ENCODE peak calls at places on chromosomes 7 and 10, in ten cellular contexts. One of them, this sample, is unnamed.
A peak's percentile ranks its signal among the peaks of the same experiment; 100 is the strongest.

GRCh38 chr10:30051220-30051619 is 8.2 kb downstream of the JCAD start:
- DNase-seq in cardiac fibroblast: no peak
- DNase-seq in fibroblast of pulmonary artery: no peak
- DNase-seq in endothelial cell: no peak
- DNase-seq in suprapubic skin: no peak
- DNase-seq in Calu3: no peak
- DNase-seq in epithelial cell of proximal tubule: no peak
- DNase-seq in AG10803: no peak
- DNase-seq in progenitor cell of endocrine pancreas: no peak
- DNase-seq in activated CD8-positive, alpha-beta T cell treated with anti-CD3 and anti-CD28 coated beads for 36 hours: no peak
- DNase-seq in this sample: peak; percentile 22

GRCh38 chr7:119999743-120000475 is 273.1 kb upstream of the KCND2 start:
- DNase-seq in activated CD8-positive, alpha-beta T cell treated with anti-CD3 and anti-CD28 coated beads for 36 hours: no peak
- DNase-seq in suprapubic skin: no peak
- DNase-seq in AG10803: no peak
- DNase-seq in fibroblast of pulmonary artery: peak; percentile 19
- DNase-seq in cardiac fibroblast: no peak
- DNase-seq in epithelial cell of proximal tubule: no peak
- DNase-seq in endothelial cell: no peak
- DNase-seq in Calu3: no peak
- DNase-seq in progenitor cell of endocrine pancreas: no peak
- DNase-seq in this sample: peak; percentile 33

GRCh38 chr10:113362645-113363091 is 190.2 kb upstream of the HABP2 start:
- DNase-seq in fibroblast of pulmonary artery: no peak
- DNase-seq in Calu3: no peak
- DNase-seq in epithelial cell of proximal tubule: no peak
- DNase-seq in activated CD8-positive, alpha-beta T cell treated with anti-CD3 and anti-CD28 coated beads for 36 hours: no peak
- DNase-seq in AG10803: peak; percentile 70
- DNase-seq in suprapubic skin: no peak
- DNase-seq in cardiac fibroblast: peak; percentile 39
- DNase-seq in endothelial cell: no peak
- DNase-seq in progenitor cell of endocrine pancreas: no peak
- DNase-seq in this sample: peak; percentile 38

GRCh38 chr7:114853189-114853588 is 68.7 kb upstream of the MDFIC start:
- DNase-seq in fibroblast of pulmonary artery: no peak
- DNase-seq in endothelial cell: no peak
- DNase-seq in activated CD8-positive, alpha-beta T cell treated with anti-CD3 and anti-CD28 coated beads for 36 hours: no peak
- DNase-seq in Calu3: no peak
- DNase-seq in suprapubic skin: no peak
- DNase-seq in cardiac fibroblast: no peak
- DNase-seq in AG10803: no peak
- DNase-seq in progenitor cell of endocrine pancreas: no peak
- DNase-seq in epithelial cell of proximal tubule: no peak
- DNase-seq in this sample: no peak

GRCh38 chr10:75016290-75016689 is 95.2 kb upstream of the SAMD8 start:
- DNase-seq in AG10803: no peak
- DNase-seq in progenitor cell of endocrine pancreas: no peak
- DNase-seq in suprapubic skin: no peak
- DNase-seq in endothelial cell: no peak
- DNase-seq in epithelial cell of proximal tubule: no peak
- DNase-seq in Calu3: no peak
- DNase-seq in fibroblast of pulmonary artery: no peak
- DNase-seq in cardiac fibroblast: no peak
- DNase-seq in activated CD8-positive, alpha-beta T cell treated with anti-CD3 and anti-CD28 coated beads for 36 hours: no peak
- DNase-seq in this sample: no peak

GRCh38 chr7:66896441-66896840 is 24.6 kb upstream of the TMEM248 start:
- DNase-seq in fibroblast of pulmonary artery: no peak
- DNase-seq in suprapubic skin: no peak
- DNase-seq in cardiac fibroblast: no peak
- DNase-seq in progenitor cell of endocrine pancreas: no peak
- DNase-seq in AG10803: no peak
- DNase-seq in epithelial cell of proximal tubule: no peak
- DNase-seq in Calu3: no peak
- DNase-seq in endothelial cell: no peak
- DNase-seq in activated CD8-positive, alpha-beta T cell treated with anti-CD3 and anti-CD28 coated beads for 36 hours: no peak
- DNase-seq in this sample: no peak

GRCh38 chr7:139588632-139589031 is 65.1 kb downstream of the CLEC2L start:
- DNase-seq in fibroblast of pulmonary artery: peak; percentile 96
- DNase-seq in endothelial cell: no peak
- DNase-seq in suprapubic skin: no peak
- DNase-seq in progenitor cell of endocrine pancreas: no peak
- DNase-seq in activated CD8-positive, alpha-beta T cell treated with anti-CD3 and anti-CD28 coated beads for 36 hours: no peak
- DNase-seq in AG10803: peak; percentile 45
- DNase-seq in epithelial cell of proximal tubule: no peak
- DNase-seq in Calu3: no peak
- DNase-seq in cardiac fibroblast: peak; percentile 91
- DNase-seq in this sample: peak; percentile 92

GRCh38 chr10:63670291-63670898 is 149.2 kb downstream of the REEP3 start:
- DNase-seq in AG10803: peak; percentile 45
- DNase-seq in cardiac fibroblast: peak; percentile 89
- DNase-seq in endothelial cell: no peak
- DNase-seq in Calu3: no peak
- DNase-seq in progenitor cell of endocrine pancreas: no peak
- DNase-seq in activated CD8-positive, alpha-beta T cell treated with anti-CD3 and anti-CD28 coated beads for 36 hours: no peak
- DNase-seq in suprapubic skin: no peak
- DNase-seq in epithelial cell of proximal tubule: no peak
- DNase-seq in fibroblast of pulmonary artery: peak; percentile 91
- DNase-seq in this sample: no peak

GRCh38 chr7:155210386-155210785 is 87.3 kb upstream of the INSIG1 start:
- DNase-seq in endothelial cell: no peak
- DNase-seq in fibroblast of pulmonary artery: no peak
- DNase-seq in activated CD8-positive, alpha-beta T cell treated with anti-CD3 and anti-CD28 coated beads for 36 hours: no peak
- DNase-seq in progenitor cell of endocrine pancreas: no peak
- DNase-seq in cardiac fibroblast: no peak
- DNase-seq in suprapubic skin: no peak
- DNase-seq in Calu3: peak; percentile 67
- DNase-seq in epithelial cell of proximal tubule: no peak
- DNase-seq in AG10803: no peak
- DNase-seq in this sample: no peak

GRCh38 chr7:10412426-10413019 is 561.1 kb upstream of the PHF14 start:
- DNase-seq in progenitor cell of endocrine pancreas: no peak
- DNase-seq in Calu3: peak; percentile 49
- DNase-seq in fibroblast of pulmonary artery: peak; percentile 46
- DNase-seq in AG10803: peak; percentile 4
- DNase-seq in endothelial cell: peak; percentile 48
- DNase-seq in epithelial cell of proximal tubule: no peak
- DNase-seq in cardiac fibroblast: peak; percentile 41
- DNase-seq in activated CD8-positive, alpha-beta T cell treated with anti-CD3 and anti-CD28 coated beads for 36 hours: peak; percentile 31
- DNase-seq in suprapubic skin: no peak
- DNase-seq in this sample: peak; percentile 54

DNA sequence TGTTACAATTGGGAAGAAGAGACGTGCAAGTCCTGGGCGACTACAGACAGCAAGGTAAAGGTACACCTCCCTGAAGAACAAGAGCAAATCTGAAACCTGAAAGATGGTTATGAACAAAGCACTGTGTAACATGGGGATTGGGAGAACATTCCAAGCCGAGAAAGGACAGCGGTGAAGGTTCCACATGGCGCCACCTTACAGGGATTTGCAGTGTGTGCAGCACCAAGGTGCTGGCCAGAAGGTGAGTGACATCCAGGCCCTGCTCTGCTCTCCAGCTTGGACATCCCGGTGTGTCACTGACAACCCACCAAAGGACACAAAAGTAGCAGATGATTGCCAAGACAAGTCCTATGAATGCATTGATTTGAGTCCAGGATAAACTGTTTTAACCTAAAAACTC is 88.2 kb upstream of the MKX start:
- DNase-seq in Calu3: no peak
- DNase-seq in suprapubic skin: no peak
- DNase-seq in activated CD8-positive, alpha-beta T cell treated with anti-CD3 and anti-CD28 coated beads for 36 hours: no peak
- DNase-seq in endothelial cell: no peak
- DNase-seq in AG10803: no peak
- DNase-seq in epithelial cell of proximal tubule: no peak
- DNase-seq in cardiac fibroblast: no peak
- DNase-seq in progenitor cell of endocrine pancreas: no peak
- DNase-seq in fibroblast of pulmonary artery: no peak
- DNase-seq in this sample: no peak
- TF ChIP-seq CTCF in Calu3: no peak
- TF ChIP-seq CTCF in suprapubic skin: no peak
- TF ChIP-seq CTCF in activated CD8-positive, alpha-beta T cell treated with anti-CD3 and anti-CD28 coated beads for 36 hours: no peak
- TF ChIP-seq CTCF in endothelial cell: no peak
- TF ChIP-seq CTCF in AG10803: no peak
- TF ChIP-seq CTCF in epithelial cell of proximal tubule: no peak
- TF ChIP-seq CTCF in cardiac fibroblast: no peak
- TF ChIP-seq CTCF in progenitor cell of endocrine pancreas: no peak
- TF ChIP-seq CTCF in fibroblast of pulmonary artery: no peak
- TF ChIP-seq CTCF in this sample: no peak

GRCh38 chr7:74290590-74290950 is 1.4 kb downstream of the CLIP2 start:
- DNase-seq in suprapubic skin: no peak
- DNase-seq in epithelial cell of proximal tubule: no peak
- DNase-seq in endothelial cell: no peak
- DNase-seq in cardiac fibroblast: no peak
- DNase-seq in Calu3: no peak
- DNase-seq in progenitor cell of endocrine pancreas: no peak
- DNase-seq in AG10803: no peak
- DNase-seq in activated CD8-positive, alpha-beta T cell treated with anti-CD3 and anti-CD28 coated beads for 36 hours: no peak
- DNase-seq in fibroblast of pulmonary artery: no peak
- DNase-seq in this sample: no peak

GRCh38 chr7:74288034-74288881 is 949 bp upstream of the CLIP2 start:
- DNase-seq in activated CD8-positive, alpha-beta T cell treated with anti-CD3 and anti-CD28 coated beads for 36 hours: peak; percentile 11
- DNase-seq in progenitor cell of endocrine pancreas: no peak
- DNase-seq in AG10803: peak; percentile 37
- DNase-seq in suprapubic skin: no peak
- DNase-seq in Calu3: peak; percentile 28
- DNase-seq in epithelial cell of proximal tubule: no peak
- DNase-seq in cardiac fibroblast: peak; percentile 56
- DNase-seq in endothelial cell: no peak
- DNase-seq in fibroblast of pulmonary artery: peak; percentile 32
- DNase-seq in this sample: no peak

GRCh38 chr7:74287303-74288033 is 1.7 kb upstream of the CLIP2 start:
- DNase-seq in cardiac fibroblast: no peak
- DNase-seq in Calu3: peak; percentile 57
- DNase-seq in AG10803: no peak
- DNase-seq in fibroblast of pulmonary artery: no peak
- DNase-seq in epithelial cell of proximal tubule: no peak
- DNase-seq in progenitor cell of endocrine pancreas: no peak
- DNase-seq in endothelial cell: no peak
- DNase-seq in activated CD8-positive, alpha-beta T cell treated with anti-CD3 and anti-CD28 coated beads for 36 hours: no peak
- DNase-seq in suprapubic skin: no peak
- DNase-seq in this sample: no peak

GRCh38 chr7:74289660-74290589 is 718 bp downstream of the CLIP2 start:
- DNase-seq in progenitor cell of endocrine pancreas: no peak
- DNase-seq in Calu3: no peak
- DNase-seq in activated CD8-positive, alpha-beta T cell treated with anti-CD3 and anti-CD28 coated beads for 36 hours: peak; percentile 56
- DNase-seq in AG10803: peak; percentile 53
- DNase-seq in epithelial cell of proximal tubule: no peak
- DNase-seq in suprapubic skin: peak; percentile 76
- DNase-seq in cardiac fibroblast: peak; percentile 37
- DNase-seq in endothelial cell: peak; percentile 17
- DNase-seq in fibroblast of pulmonary artery: no peak
- DNase-seq in this sample: no peak

DNA sequence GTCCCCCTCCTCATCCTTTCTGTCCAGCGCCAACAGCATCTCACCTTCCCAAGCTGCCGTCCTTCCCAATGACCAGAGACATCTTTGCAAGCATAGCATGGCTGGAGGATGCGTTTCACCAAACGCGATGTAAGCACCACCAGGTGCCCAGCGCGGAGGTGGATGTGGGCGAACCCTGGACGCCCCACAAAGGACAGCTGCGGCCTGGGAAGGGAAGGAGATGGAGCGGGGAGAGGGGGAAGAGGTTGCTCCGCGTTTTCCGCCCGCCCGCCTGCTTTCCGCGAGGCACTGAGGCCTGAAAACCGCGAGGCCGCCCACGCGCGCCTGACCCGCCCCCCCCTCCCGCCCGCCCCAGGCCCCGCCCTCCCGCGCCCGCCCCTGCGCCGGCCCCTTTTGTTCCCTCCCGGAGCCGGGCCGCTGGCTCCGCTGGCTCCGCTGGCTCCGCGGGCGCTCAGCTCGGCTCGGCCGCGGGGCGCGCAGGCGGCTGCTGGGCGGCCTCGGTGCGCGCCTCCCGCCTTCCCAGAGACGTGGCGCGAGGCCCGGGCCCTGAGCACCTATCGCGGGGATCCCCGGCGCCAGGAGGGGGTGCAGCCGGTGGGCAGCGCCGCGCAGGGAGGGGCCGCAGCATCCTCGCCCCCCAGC is at the start of gene CLIP2:
- DNase-seq in epithelial cell of proximal tubule: no peak
- DNase-seq in suprapubic skin: peak; percentile 78
- DNase-seq in AG10803: peak; percentile 86
- DNase-seq in activated CD8-positive, alpha-beta T cell treated with anti-CD3 and anti-CD28 coated beads for 36 hours: peak; percentile 74
- DNase-seq in fibroblast of pulmonary artery: peak; percentile 83
- DNase-seq in progenitor cell of endocrine pancreas: peak; percentile 62
- DNase-seq in endothelial cell: peak; percentile 81
- DNase-seq in Calu3: peak; percentile 65
- DNase-seq in cardiac fibroblast: peak; percentile 88
- DNase-seq in this sample: peak; percentile 81
- TF ChIP-seq CTCF in epithelial cell of proximal tubule: no peak
- TF ChIP-seq CTCF in suprapubic skin: no peak
- TF ChIP-seq CTCF in AG10803: no peak
- TF ChIP-seq CTCF in activated CD8-positive, alpha-beta T cell treated with anti-CD3 and anti-CD28 coated beads for 36 hours: no peak
- TF ChIP-seq CTCF in fibroblast of pulmonary artery: no peak
- TF ChIP-seq CTCF in progenitor cell of endocrine pancreas: no peak
- TF ChIP-seq CTCF in endothelial cell: no peak
- TF ChIP-seq CTCF in Calu3: no peak
- TF ChIP-seq CTCF in cardiac fibroblast: no peak
- TF ChIP-seq CTCF in this sample: no peak

GRCh38 chr10:13473986-13474385 is 54.8 kb downstream of the BEND7 start:
- DNase-seq in AG10803: no peak
- DNase-seq in fibroblast of pulmonary artery: no peak
- DNase-seq in suprapubic skin: no peak
- DNase-seq in cardiac fibroblast: no peak
- DNase-seq in epithelial cell of proximal tubule: no peak
- DNase-seq in activated CD8-positive, alpha-beta T cell treated with anti-CD3 and anti-CD28 coated beads for 36 hours: no peak
- DNase-seq in endothelial cell: no peak
- DNase-seq in Calu3: no peak
- DNase-seq in progenitor cell of endocrine pancreas: no peak
- DNase-seq in this sample: no peak

GRCh38 chr10:13475124-13475523 is 53.7 kb downstream of the BEND7 start:
- DNase-seq in fibroblast of pulmonary artery: no peak
- DNase-seq in activated CD8-positive, alpha-beta T cell treated with anti-CD3 and anti-CD28 coated beads for 36 hours: no peak
- DNase-seq in suprapubic skin: no peak
- DNase-seq in progenitor cell of endocrine pancreas: no peak
- DNase-seq in AG10803: no peak
- DNase-seq in cardiac fibroblast: no peak
- DNase-seq in endothelial cell: no peak
- DNase-seq in epithelial cell of proximal tubule: no peak
- DNase-seq in Calu3: no peak
- DNase-seq in this sample: no peak

GRCh38 chr10:13472359-13472758 is 56.5 kb downstream of the BEND7 start:
- DNase-seq in suprapubic skin: no peak
- DNase-seq in AG10803: no peak
- DNase-seq in cardiac fibroblast: no peak
- DNase-seq in Calu3: no peak
- DNase-seq in progenitor cell of endocrine pancreas: no peak
- DNase-seq in epithelial cell of proximal tubule: no peak
- DNase-seq in fibroblast of pulmonary artery: no peak
- DNase-seq in endothelial cell: no peak
- DNase-seq in activated CD8-positive, alpha-beta T cell treated with anti-CD3 and anti-CD28 coated beads for 36 hours: no peak
- DNase-seq in this sample: no peak

GRCh38 chr10:13470270-13470669 is 58.5 kb downstream of the BEND7 start:
- DNase-seq in progenitor cell of endocrine pancreas: no peak
- DNase-seq in cardiac fibroblast: no peak
- DNase-seq in epithelial cell of proximal tubule: no peak
- DNase-seq in endothelial cell: no peak
- DNase-seq in fibroblast of pulmonary artery: no peak
- DNase-seq in activated CD8-positive, alpha-beta T cell treated with anti-CD3 and anti-CD28 coated beads for 36 hours: no peak
- DNase-seq in suprapubic skin: no peak
- DNase-seq in AG10803: no peak
- DNase-seq in Calu3: no peak
- DNase-seq in this sample: peak; percentile 9
- TF ChIP-seq CTCF in progenitor cell of endocrine pancreas: peak; percentile 25
- TF ChIP-seq CTCF in cardiac fibroblast: peak; percentile 8
- TF ChIP-seq CTCF in epithelial cell of proximal tubule: peak; percentile 28
- TF ChIP-seq CTCF in endothelial cell: no peak
- TF ChIP-seq CTCF in fibroblast of pulmonary artery: peak; percentile 14
- TF ChIP-seq CTCF in activated CD8-positive, alpha-beta T cell treated with anti-CD3 and anti-CD28 coated beads for 36 hours: no peak
- TF ChIP-seq CTCF in suprapubic skin: no peak
- TF ChIP-seq CTCF in AG10803: no peak
- TF ChIP-seq CTCF in Calu3: no peak
- TF ChIP-seq CTCF in this sample: peak; percentile 30

GRCh38 chr10:79244841-79245504 is 102.3 kb upstream of the PPIF start:
- DNase-seq in AG10803: peak; percentile 30
- DNase-seq in cardiac fibroblast: no peak
- DNase-seq in suprapubic skin: no peak
- DNase-seq in fibroblast of pulmonary artery: no peak
- DNase-seq in endothelial cell: no peak
- DNase-seq in progenitor cell of endocrine pancreas: no peak
- DNase-seq in epithelial cell of proximal tubule: no peak
- DNase-seq in activated CD8-positive, alpha-beta T cell treated with anti-CD3 and anti-CD28 coated beads for 36 hours: peak; percentile 55
- DNase-seq in Calu3: no peak
- DNase-seq in this sample: no peak
- TF ChIP-seq CTCF in AG10803: no peak
- TF ChIP-seq CTCF in cardiac fibroblast: no peak
- TF ChIP-seq CTCF in suprapubic skin: no peak
- TF ChIP-seq CTCF in fibroblast of pulmonary artery: no peak
- TF ChIP-seq CTCF in endothelial cell: no peak
- TF ChIP-seq CTCF in progenitor cell of endocrine pancreas: no peak
- TF ChIP-seq CTCF in epithelial cell of proximal tubule: no peak
- TF ChIP-seq CTCF in activated CD8-positive, alpha-beta T cell treated with anti-CD3 and anti-CD28 coated beads for 36 hours: no peak
- TF ChIP-seq CTCF in Calu3: no peak
- TF ChIP-seq CTCF in this sample: no peak